ENCODE peak calls at places on chromosomes 12 and 14, in four cellular contexts. One of them, this sample, is unnamed.

GRCh38 chr12:72207094-72207493 is 65.1 kb upstream of the TRHDE start:
- DNase-seq in effector memory CD4-positive, alpha-beta T cell: no peak
- DNase-seq in GM23338: peak; percentile 20
- DNase-seq in WERI-Rb-1: no peak
- DNase-seq in this sample: no peak

GRCh38 chr14:75609606-75610476 is 31.4 kb downstream of the FLVCR2 start:
- DNase-seq in effector memory CD4-positive, alpha-beta T cell: no peak
- DNase-seq in GM23338: no peak
- DNase-seq in WERI-Rb-1: no peak
- DNase-seq in this sample: no peak

GRCh38 chr12:51683763-51684357 is 92.8 kb downstream of the SCN8A start:
- DNase-seq in effector memory CD4-positive, alpha-beta T cell: no peak
- DNase-seq in GM23338: no peak
- DNase-seq in WERI-Rb-1: no peak
- DNase-seq in this sample: no peak

GRCh38 chr12:80684077-80684495 is 23.3 kb upstream of the MYF6 start:
- DNase-seq in effector memory CD4-positive, alpha-beta T cell: no peak
- DNase-seq in GM23338: peak; percentile 93
- DNase-seq in WERI-Rb-1: no peak
- DNase-seq in this sample: no peak

GRCh38 chr12:117499759-117500485 is 138.5 kb upstream of the NOS1 start:
- DNase-seq in effector memory CD4-positive, alpha-beta T cell: no peak
- DNase-seq in GM23338: peak; percentile 17
- DNase-seq in WERI-Rb-1: no peak
- DNase-seq in this sample: no peak

GRCh38 chr12:18749381-18749957 is 11.6 kb downstream of the CAPZA3 start:
- DNase-seq in effector memory CD4-positive, alpha-beta T cell: no peak
- DNase-seq in GM23338: no peak
- DNase-seq in WERI-Rb-1: no peak
- DNase-seq in this sample: no peak

GRCh38 chr12:131264625-131265024 is 310.9 kb downstream of the ADGRD1 start:
- DNase-seq in effector memory CD4-positive, alpha-beta T cell: no peak
- DNase-seq in GM23338: no peak
- DNase-seq in WERI-Rb-1: no peak
- DNase-seq in this sample: no peak

GRCh38 chr12:55839345-55840140 is 3.2 kb downstream of the MMP19 start:
- DNase-seq in effector memory CD4-positive, alpha-beta T cell: no peak
- DNase-seq in GM23338: no peak
- DNase-seq in WERI-Rb-1: no peak
- DNase-seq in this sample: no peak

GRCh38 chr14:32950584-32950983 is 11.9 kb downstream of the NPAS3 start:
- DNase-seq in effector memory CD4-positive, alpha-beta T cell: no peak
- DNase-seq in GM23338: peak; percentile 6
- DNase-seq in WERI-Rb-1: no peak
- DNase-seq in this sample: no peak

GRCh38 chr14:26845106-26845818 is 247.4 kb upstream of the NOVA1 start:
- DNase-seq in effector memory CD4-positive, alpha-beta T cell: no peak
- DNase-seq in GM23338: no peak
- DNase-seq in WERI-Rb-1: no peak
- DNase-seq in this sample: no peak

GRCh38 chr12:12086975-12087692 is 16.4 kb downstream of the BCL2L14 start:
- DNase-seq in effector memory CD4-positive, alpha-beta T cell: no peak
- DNase-seq in GM23338: peak; percentile 76
- DNase-seq in WERI-Rb-1: no peak
- DNase-seq in this sample: no peak

GRCh38 chr12:80353254-80353653 is 90.8 kb upstream of the PTPRQ start:
- DNase-seq in effector memory CD4-positive, alpha-beta T cell: no peak
- DNase-seq in GM23338: no peak
- DNase-seq in WERI-Rb-1: no peak
- DNase-seq in this sample: no peak

GRCh38 chr14:89720741-89721315 is 233.7 kb downstream of the EFCAB11 start:
- DNase-seq in effector memory CD4-positive, alpha-beta T cell: peak; percentile 58
- DNase-seq in GM23338: peak; percentile 40
- DNase-seq in WERI-Rb-1: no peak
- DNase-seq in this sample: peak; percentile 64

GRCh38 chr14:68757618-68758081 is 35.2 kb downstream of the ZFP36L1 start:
- DNase-seq in effector memory CD4-positive, alpha-beta T cell: no peak
- DNase-seq in GM23338: no peak
- DNase-seq in WERI-Rb-1: no peak
- DNase-seq in this sample: no peak

GRCh38 chr12:81778719-81779118 is 19.6 kb upstream of the PPFIA2 start:
- DNase-seq in effector memory CD4-positive, alpha-beta T cell: no peak
- DNase-seq in GM23338: no peak
- DNase-seq in WERI-Rb-1: no peak
- DNase-seq in this sample: no peak

GRCh38 chr12:4307593-4308333 is 13.2 kb upstream of the TIGAR start:
- DNase-seq in effector memory CD4-positive, alpha-beta T cell: no peak
- DNase-seq in GM23338: peak; percentile 95
- DNase-seq in WERI-Rb-1: peak; percentile 98
- DNase-seq in this sample: no peak

GRCh38 chr14:69039287-69039628 is 60.2 kb upstream of the ACTN1 start:
- DNase-seq in effector memory CD4-positive, alpha-beta T cell: no peak
- DNase-seq in GM23338: no peak
- DNase-seq in WERI-Rb-1: no peak
- DNase-seq in this sample: no peak

GRCh38 chr14:73008501-73008900 is 18.4 kb downstream of the ZFYVE1 start:
- DNase-seq in effector memory CD4-positive, alpha-beta T cell: no peak
- DNase-seq in GM23338: no peak
- DNase-seq in WERI-Rb-1: no peak
- DNase-seq in this sample: no peak

GRCh38 chr12:509494-509893 is 49.8 kb downstream of the B4GALNT3 start:
- DNase-seq in effector memory CD4-positive, alpha-beta T cell: no peak
- DNase-seq in GM23338: no peak
- DNase-seq in WERI-Rb-1: no peak
- DNase-seq in this sample: no peak

GRCh38 chr12:89655851-89656250 is 52.8 kb downstream of the ATP2B1 start:
- DNase-seq in effector memory CD4-positive, alpha-beta T cell: no peak
- DNase-seq in GM23338: no peak
- DNase-seq in WERI-Rb-1: no peak
- DNase-seq in this sample: no peak

GRCh38 chr14:50531595-50532501 is 521 bp downstream of the MAP4K5 start:
- DNase-seq in effector memory CD4-positive, alpha-beta T cell: peak; percentile 16
- DNase-seq in GM23338: peak; percentile 77
- DNase-seq in WERI-Rb-1: peak; percentile 54
- DNase-seq in this sample: peak; percentile 24

GRCh38 chr12:85835810-85836715 is at the start of gene RASSF9:
- DNase-seq in effector memory CD4-positive, alpha-beta T cell: no peak
- DNase-seq in GM23338: peak; percentile 28
- DNase-seq in WERI-Rb-1: no peak
- DNase-seq in this sample: no peak

GRCh38 chr14:26992403-26993115 is 394.7 kb upstream of the NOVA1 start:
- DNase-seq in effector memory CD4-positive, alpha-beta T cell: no peak
- DNase-seq in GM23338: no peak
- DNase-seq in WERI-Rb-1: no peak
- DNase-seq in this sample: no peak

GRCh38 chr12:90253142-90253541 is 544.5 kb upstream of the ATP2B1 start:
- DNase-seq in effector memory CD4-positive, alpha-beta T cell: no peak
- DNase-seq in GM23338: no peak
- DNase-seq in WERI-Rb-1: no peak
- DNase-seq in this sample: no peak

GRCh38 chr12:119642986-119643385 is 24.9 kb upstream of the PRKAB1 start:
- DNase-seq in effector memory CD4-positive, alpha-beta T cell: no peak
- DNase-seq in GM23338: peak; percentile 69
- DNase-seq in WERI-Rb-1: no peak
- DNase-seq in this sample: no peak

GRCh38 chr14:70027785-70028428 is 148.7 kb downstream of the SMOC1 start:
- DNase-seq in effector memory CD4-positive, alpha-beta T cell: peak; percentile 17
- DNase-seq in GM23338: peak; percentile 89
- DNase-seq in WERI-Rb-1: peak; percentile 83
- DNase-seq in this sample: peak; percentile 14

GRCh38 chr12:123029550-123029949 is 49.1 kb downstream of the ARL6IP4 start:
- DNase-seq in effector memory CD4-positive, alpha-beta T cell: no peak
- DNase-seq in GM23338: no peak
- DNase-seq in WERI-Rb-1: no peak
- DNase-seq in this sample: no peak

GRCh38 chr14:32329146-32329545 is at the start of gene AKAP6:
- DNase-seq in effector memory CD4-positive, alpha-beta T cell: no peak
- DNase-seq in GM23338: peak; percentile 50
- DNase-seq in WERI-Rb-1: no peak
- DNase-seq in this sample: no peak

GRCh38 chr12:57369202-57369601 is 61.6 kb downstream of the R3HDM2 start:
- DNase-seq in effector memory CD4-positive, alpha-beta T cell: no peak
- DNase-seq in GM23338: no peak
- DNase-seq in WERI-Rb-1: no peak
- DNase-seq in this sample: no peak
- H3K4me3 ChIP-seq in effector memory CD4-positive, alpha-beta T cell: no peak overlapping the region
- H3K4me3 ChIP-seq in GM23338: no peak overlapping the region
- H3K4me3 ChIP-seq in WERI-Rb-1: no peak overlapping the region
- H3K4me3 ChIP-seq in this sample: no peak overlapping the region

GRCh38 chr14:64196668-64197411 is 97.3 kb downstream of the ESR2 start:
- DNase-seq in effector memory CD4-positive, alpha-beta T cell: no peak
- DNase-seq in GM23338: peak; percentile 77
- DNase-seq in WERI-Rb-1: peak; percentile 81
- DNase-seq in this sample: no peak

GRCh38 chr14:64193821-64194220 is 100.3 kb downstream of the ESR2 start:
- DNase-seq in effector memory CD4-positive, alpha-beta T cell: no peak
- DNase-seq in GM23338: peak; percentile 39
- DNase-seq in WERI-Rb-1: no peak
- DNase-seq in this sample: no peak

GRCh38 chr14:64194404-64194803 is 99.8 kb downstream of the ESR2 start:
- DNase-seq in effector memory CD4-positive, alpha-beta T cell: no peak
- DNase-seq in GM23338: no peak
- DNase-seq in WERI-Rb-1: no peak
- DNase-seq in this sample: no peak

GRCh38 chr14:64196026-64196425 is 98.1 kb downstream of the ESR2 start:
- DNase-seq in effector memory CD4-positive, alpha-beta T cell: no peak
- DNase-seq in GM23338: no peak
- DNase-seq in WERI-Rb-1: no peak
- DNase-seq in this sample: no peak

GRCh38 chr14:64195194-64195593 is 99.0 kb downstream of the ESR2 start:
- DNase-seq in effector memory CD4-positive, alpha-beta T cell: no peak
- DNase-seq in GM23338: no peak
- DNase-seq in WERI-Rb-1: no peak
- DNase-seq in this sample: no peak
- H3K4me3 ChIP-seq in effector memory CD4-positive, alpha-beta T cell: no peak overlapping the region
- H3K4me3 ChIP-seq in GM23338: no peak overlapping the region
- H3K4me3 ChIP-seq in WERI-Rb-1: no peak overlapping the region
- H3K4me3 ChIP-seq in this sample: no peak overlapping the region

GRCh38 chr12:32535260-32535999 is 136.1 kb downstream of the FGD4 start:
- DNase-seq in effector memory CD4-positive, alpha-beta T cell: no peak
- DNase-seq in GM23338: peak; percentile 57
- DNase-seq in WERI-Rb-1: no peak
- DNase-seq in this sample: no peak
- H3K4me3 ChIP-seq in effector memory CD4-positive, alpha-beta T cell: no peak overlapping the region
- H3K4me3 ChIP-seq in GM23338: no peak overlapping the region
- H3K4me3 ChIP-seq in WERI-Rb-1: no peak overlapping the region
- H3K4me3 ChIP-seq in this sample: no peak overlapping the region

DNA sequence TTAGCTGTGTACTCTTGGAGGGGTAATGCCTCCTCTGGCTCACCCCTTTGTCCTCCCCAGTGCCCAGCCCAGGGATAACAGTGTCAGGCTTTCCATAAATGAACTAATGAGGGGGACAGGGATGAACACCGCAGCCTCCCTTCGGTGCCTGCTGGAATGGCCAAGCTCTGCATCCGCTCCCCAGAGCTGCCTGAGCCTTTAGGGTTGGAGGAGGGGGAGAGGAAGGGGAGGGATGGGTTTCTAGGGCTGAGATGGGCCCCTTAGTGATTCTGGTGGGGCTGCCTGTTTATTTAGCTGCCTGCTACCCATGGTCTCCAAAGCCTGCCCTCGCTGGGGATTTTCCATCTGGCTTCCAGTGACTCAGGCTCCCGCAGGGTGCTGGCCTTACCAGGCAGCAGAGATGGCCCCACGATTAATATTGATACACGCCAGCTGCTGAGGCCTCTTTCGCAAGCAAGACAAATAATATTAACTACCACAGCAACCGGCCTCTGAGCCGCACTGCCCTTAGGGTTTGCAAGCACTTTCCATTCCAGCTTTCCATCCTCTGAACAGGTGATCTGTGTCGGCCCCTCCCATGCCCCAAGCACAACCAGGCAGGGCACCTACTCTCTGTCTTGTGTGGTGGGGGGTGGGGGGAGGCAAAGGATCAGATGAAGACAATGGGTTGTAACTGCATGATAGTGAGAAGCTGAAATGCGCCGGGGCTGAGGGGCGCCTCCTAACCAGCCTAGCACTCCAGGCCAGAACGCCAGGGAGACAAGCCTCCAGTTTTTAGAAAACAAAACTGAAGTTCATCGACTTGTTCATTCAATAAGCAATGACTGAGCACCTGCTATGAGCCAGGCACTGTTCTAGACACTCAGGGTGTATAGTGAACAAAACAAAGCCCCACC is 56.7 kb downstream of the C14orf132 start:
- DNase-seq in effector memory CD4-positive, alpha-beta T cell: no peak
- DNase-seq in GM23338: peak; percentile 43
- DNase-seq in WERI-Rb-1: peak; percentile 57
- DNase-seq in this sample: no peak
- H3K4me3 ChIP-seq in effector memory CD4-positive, alpha-beta T cell: no peak overlapping the region
- H3K4me3 ChIP-seq in GM23338: no peak overlapping the region
- H3K4me3 ChIP-seq in WERI-Rb-1: no peak overlapping the region
- H3K4me3 ChIP-seq in this sample: no peak overlapping the region

GRCh38 chr14:101824339-101824727 is 62.8 kb downstream of the PPP2R5C start:
- DNase-seq in effector memory CD4-positive, alpha-beta T cell: no peak
- DNase-seq in GM23338: no peak
- DNase-seq in WERI-Rb-1: no peak
- DNase-seq in this sample: no peak

GRCh38 chr14:101823081-101823480 is 61.6 kb downstream of the PPP2R5C start:
- DNase-seq in effector memory CD4-positive, alpha-beta T cell: no peak
- DNase-seq in GM23338: no peak
- DNase-seq in WERI-Rb-1: no peak
- DNase-seq in this sample: no peak

GRCh38 chr14:101821528-101821927 is 60.0 kb downstream of the PPP2R5C start:
- DNase-seq in effector memory CD4-positive, alpha-beta T cell: peak; percentile 61
- DNase-seq in GM23338: no peak
- DNase-seq in WERI-Rb-1: no peak
- DNase-seq in this sample: peak; percentile 35

GRCh38 chr14:101825797-101826196 is 64.3 kb downstream of the PPP2R5C start:
- DNase-seq in effector memory CD4-positive, alpha-beta T cell: no peak
- DNase-seq in GM23338: no peak
- DNase-seq in WERI-Rb-1: no peak
- DNase-seq in this sample: no peak

GRCh38 chr14:101823511-101824120 is 62.1 kb downstream of the PPP2R5C start:
- DNase-seq in effector memory CD4-positive, alpha-beta T cell: peak; percentile 65
- DNase-seq in GM23338: no peak
- DNase-seq in WERI-Rb-1: no peak
- DNase-seq in this sample: no peak
- H3K4me3 ChIP-seq in effector memory CD4-positive, alpha-beta T cell: peak overlapping the region; percentile 42
- H3K4me3 ChIP-seq in GM23338: no peak overlapping the region
- H3K4me3 ChIP-seq in WERI-Rb-1: no peak overlapping the region
- H3K4me3 ChIP-seq in this sample: peak overlapping the region; percentile 61

GRCh38 chr12:132593938-132594358 is 16.4 kb downstream of the LRCOL1 start:
- DNase-seq in effector memory CD4-positive, alpha-beta T cell: no peak
- DNase-seq in GM23338: peak; percentile 98
- DNase-seq in WERI-Rb-1: peak; percentile 98
- DNase-seq in this sample: no peak
- H3K4me3 ChIP-seq in effector memory CD4-positive, alpha-beta T cell: no peak overlapping the region
- H3K4me3 ChIP-seq in GM23338: no peak overlapping the region
- H3K4me3 ChIP-seq in WERI-Rb-1: peak overlapping the region; percentile 30
- H3K4me3 ChIP-seq in this sample: no peak overlapping the region

GRCh38 chr14:61257469-61258057 is 23.6 kb downstream of the TMEM30B start:
- DNase-seq in effector memory CD4-positive, alpha-beta T cell: no peak
- DNase-seq in GM23338: no peak
- DNase-seq in WERI-Rb-1: no peak
- DNase-seq in this sample: no peak
- H3K4me3 ChIP-seq in effector memory CD4-positive, alpha-beta T cell: no peak overlapping the region
- H3K4me3 ChIP-seq in GM23338: no peak overlapping the region
- H3K4me3 ChIP-seq in WERI-Rb-1: no peak overlapping the region
- H3K4me3 ChIP-seq in this sample: no peak overlapping the region